ENCODE peak calls at places on chromosome 22, in four cellular contexts. X is GM04503, G is H9, B is hepatocyte. K is an unnamed sample.
A peak's percentile ranks its signal among the peaks of the same experiment; 100 is the strongest.

GRCh38 chr22:46538816-46539163 is 1.4 kb upstream of the CELSR1 start:
- DNase-seq in X (no peak), G (no peak), B (no peak), K (peak; percentile 71)

GRCh38 chr22:37244114-37244921 is at the start of gene RAC2:
- DNase-seq in X (no peak), G (peak; percentile 73), B (peak; percentile 64), K (peak; percentile 77)

GRCh38 chr22:39729141-39729934 is 158.8 kb downstream of the CACNA1I start:
- DNase-seq in X (no peak), G (no peak), B (no peak), K (peak; percentile 40)

GRCh38 chr22:31089101-31090100 is 8.3 kb downstream of the SMTN start:
- DNase-seq in X (no peak), G (no peak), B (peak; percentile 61), K (peak; percentile 74)

GRCh38 chr22:17258015-17258827 is 39.0 kb upstream of the ADA2 start:
- DNase-seq in X (no peak), G (peak; percentile 92), B (peak; percentile 83), K (peak; percentile 90)

GRCh38 chr22:30879398-30879797 is 89.2 kb downstream of the MORC2 start:
- DNase-seq in X (no peak), G (no peak), B (no peak), K (no peak)

GRCh38 chr22:35126993-35127392 is 61.0 kb downstream of the ISX start:
- DNase-seq in X (no peak), G (no peak), B (no peak), K (no peak)

GRCh38 chr22:37014835-37015586 is 4.2 kb downstream of the TST start:
- DNase-seq in X (no peak), G (no peak), B (no peak), K (no peak)

GRCh38 chr22:46568102-46568809 is 30.8 kb upstream of the CELSR1 start:
- DNase-seq in X (no peak), G (no peak), B (no peak), K (peak; percentile 50)

GRCh38 chr22:37639771-37640590 is 512 bp downstream of the SH3BP1 start:
- DNase-seq in X (no peak), G (peak; percentile 58), B (no peak), K (peak; percentile 81)

GRCh38 chr22:18954333-18954732 is 18.2 kb upstream of the PRODH start:
- DNase-seq in X (no peak), G (peak; percentile 87), B (peak; percentile 83), K (peak; percentile 88)

GRCh38 chr22:44758354-44758969 is 6.1 kb downstream of the ARHGAP8 start:
- DNase-seq in X (no peak), G (no peak), B (peak; percentile 68), K (no peak)

GRCh38 chr22:38036392-38037062 is 20.7 kb upstream of the PICK1 start:
- DNase-seq in X (no peak), G (no peak), B (no peak), K (no peak)

GRCh38 chr22:41681616-41682015 is 7.1 kb downstream of the SNU13 start:
- DNase-seq in X (no peak), G (no peak), B (no peak), K (no peak)

GRCh38 chr22:23061471-23062280 is 8.6 kb upstream of the GNAZ start:
- DNase-seq in X (no peak), G (no peak), B (no peak), K (no peak)

GRCh38 chr22:21762712-21763581 is 27.4 kb upstream of the YPEL1 start:
- DNase-seq in X (no peak), G (no peak), B (no peak), K (no peak)

GRCh38 chr22:47371263-47372090 is 609.0 kb downstream of the TBC1D22A start:
- DNase-seq in X (no peak), G (peak; percentile 4), B (no peak), K (no peak)

GRCh38 chr22:19136915-19137314 is 5.8 kb downstream of the TSSK2 start:
- DNase-seq in X (no peak), G (no peak), B (no peak), K (no peak)

GRCh38 chr22:33325232-33326004 is 267.2 kb upstream of the SYN3 start:
- DNase-seq in X (no peak), G (no peak), B (peak; percentile 23), K (no peak)

GRCh38 chr22:30279389-30279788 is 9.9 kb downstream of the CASTOR1 start:
- DNase-seq in X (no peak), G (no peak), B (no peak), K (no peak)

GRCh38 chr22:29266564-29267461 is 968 bp downstream of the RHBDD3 start:
- DNase-seq in X (no peak), G (no peak), B (no peak), K (no peak)

GRCh38 chr22:33850227-33850626 is 70.0 kb downstream of the LARGE1 start:
- DNase-seq in X (no peak), G (no peak), B (no peak), K (no peak)

GRCh38 chr22:17862646-17863181 is 88.4 kb upstream of the BID start:
- DNase-seq in X (no peak), G (no peak), B (no peak), K (no peak)

GRCh38 chr22:17694193-17694592 is 55.6 kb downstream of the BCL2L13 start:
- DNase-seq in X (no peak), G (no peak), B (no peak), K (no peak)

GRCh38 chr22:48489551-48490512 is 1337.8 kb downstream of the BRD1 start:
- DNase-seq in X (no peak), G (peak; percentile 30), B (peak; percentile 44), K (peak; percentile 66)

GRCh38 chr22:33952776-33953175 is 32.5 kb upstream of the LARGE1 start:
- DNase-seq in X (no peak), G (no peak), B (no peak), K (no peak)

GRCh38 chr22:42299586-42300285 is 29.3 kb upstream of the TCF20 start:
- DNase-seq in X (no peak), G (peak; percentile 77), B (peak; percentile 58), K (peak; percentile 73)

GRCh38 chr22:17213976-17214375 is 5.3 kb downstream of the ADA2 start:
- DNase-seq in X (no peak), G (peak; percentile 62), B (peak; percentile 50), K (peak; percentile 71)

GRCh38 chr22:46038516-46039430 is 61.8 kb upstream of the WNT7B start:
- DNase-seq in X (no peak), G (no peak), B (no peak), K (no peak)

GRCh38 chr22:40400173-40400572 is 29.8 kb downstream of the SGSM3 start:
- DNase-seq in X (no peak), G (no peak), B (no peak), K (no peak)

GRCh38 chr22:42001127-42001526 is 2.5 kb downstream of the WBP2NL start:
- DNase-seq in X (no peak), G (no peak), B (no peak), K (peak; percentile 37)

GRCh38 chr22:16866167-16866566 is 41.0 kb upstream of the XKR3 start:
- DNase-seq in X (no peak), G (no peak), B (no peak), K (no peak)

GRCh38 chr22:30381250-30381649 is 6.0 kb downstream of the RNF215 start:
- DNase-seq in X (no peak), G (no peak), B (no peak), K (no peak)

GRCh38 chr22:23245045-23245798 is 64.9 kb downstream of the BCR start:
- DNase-seq in X (no peak), G (no peak), B (peak; percentile 77), K (peak; percentile 73)

GRCh38 chr22:27310966-27311665 is 490.4 kb downstream of the MN1 start:
- DNase-seq in X (no peak), G (no peak), B (no peak), K (no peak)

K was measured in islet precursor cell.